ENCODE peak calls at places on chromosomes 7 and 10, in eight cellular contexts. Y, F, L, V, Q, O, Z and N are unnamed samples.

GRCh38 chr10:75431180-75432111 is at the start of gene LRMDA:
- DNase-seq in Y (peak), O (no peak), F (no peak), V (peak), L (peak), Z (no peak), Q (no peak), N (no peak)

GRCh38 chr10:96478317-96478716 is 35.4 kb downstream of the TLL2 start:
- DNase-seq in Z (no peak), L (no peak), F (no peak), O (no peak), Q (no peak), V (no peak), Y (no peak), N (no peak)

GRCh38 chr10:80279146-80279545 is 10.3 kb downstream of the MAT1A start:
- DNase-seq in O (no peak), V (no peak), Q (no peak), Y (no peak), L (no peak), Z (no peak), F (no peak), N (no peak)

GRCh38 chr7:29255199-29255838 is 60.7 kb downstream of the CHN2 start:
- DNase-seq in F (no peak), O (no peak), L (no peak), Q (no peak), Y (no peak), V (no peak), Z (no peak), N (no peak)

GRCh38 chr7:2520808-2521146 is 1.2 kb downstream of the LFNG start:
- DNase-seq in Y (no peak), F (no peak), V (no peak), O (no peak), Q (no peak), L (no peak), Z (no peak), N (no peak)

GRCh38 chr10:1625731-1626130 is 111.6 kb downstream of the ADARB2 start:
- DNase-seq in Q (no peak), L (no peak), Z (no peak), O (no peak), F (no peak), Y (no peak), V (no peak), N (no peak)

GRCh38 chr10:93712593-93712992 is 10.2 kb upstream of the FRA10AC1 start:
- DNase-seq in O (no peak), L (no peak), Z (no peak), F (no peak), Q (no peak), V (no peak), Y (no peak), N (no peak)

GRCh38 chr10:70976063-70976462 is 87.7 kb upstream of the PCBD1 start:
- DNase-seq in L (no peak), Q (no peak), O (no peak), Z (no peak), F (no peak), V (no peak), Y (no peak), N (no peak)

GRCh38 chr7:54802841-54803240 is 43.8 kb upstream of the SEC61G start:
- DNase-seq in Y (no peak), Q (no peak), Z (no peak), F (no peak), L (no peak), O (peak), V (peak), N (no peak)

GRCh38 chr10:62817120-62817762 is 1.1 kb upstream of the EGR2 start:
- DNase-seq in Z (no peak), Y (peak), Q (no peak), F (peak), L (peak), V (peak), O (peak), N (peak)

GRCh38 chr10:53899463-53899862 is 901.6 kb downstream of the PCDH15 start:
- DNase-seq in F (no peak), Z (no peak), L (no peak), O (no peak), V (no peak), Q (no peak), Y (no peak), N (no peak)

GRCh38 chr10:132524443-132525285 is 12.9 kb upstream of the INPP5A start:
- DNase-seq in Q (no peak), F (no peak), O (no peak), V (no peak), Y (peak), Z (no peak), L (peak), N (no peak)

GRCh38 chr7:512541-513311 is 6.9 kb downstream of the PDGFA start:
- DNase-seq in Y (peak), Z (no peak), V (no peak), Q (no peak), O (no peak), L (no peak), F (no peak), N (no peak)

GRCh38 chr10:132542086-132542775 is 4.6 kb downstream of the INPP5A start:
- DNase-seq in L (peak), Y (no peak), F (no peak), V (no peak), Q (peak), O (no peak), Z (no peak), N (no peak)

GRCh38 chr7:121475806-121476205 is 79.7 kb upstream of the FAM3C start:
- DNase-seq in Z (no peak), F (no peak), O (no peak), Q (no peak), Y (peak), V (peak), L (peak), N (no peak)

GRCh38 chr7:106421181-106421762 is 136.5 kb upstream of the NAMPT start:
- DNase-seq in L (peak), O (peak), Q (no peak), Z (peak), F (peak), Y (peak), V (peak), N (no peak)

GRCh38 chr10:118439824-118440223 is 97.7 kb upstream of the FAM204A start:
- DNase-seq in Z (no peak), V (no peak), L (no peak), O (no peak), Q (no peak), Y (no peak), F (no peak), N (no peak)

GRCh38 chr7:29207469-29207868 is 12.9 kb downstream of the CHN2 start:
- DNase-seq in Y (no peak), O (no peak), Z (no peak), F (no peak), Q (no peak), L (no peak), V (peak), N (no peak)

GRCh38 chr7:91710896-91711295 is 169.6 kb downstream of the MTERF1 start:
- DNase-seq in O (no peak), L (no peak), Y (no peak), Q (no peak), F (no peak), Z (no peak), V (no peak), N (no peak)

GRCh38 chr7:115133248-115133647 is 211.4 kb downstream of the MDFIC start:
- DNase-seq in Z (no peak), Q (no peak), F (no peak), O (no peak), V (no peak), L (no peak), Y (no peak), N (no peak)

GRCh38 chr10:133185421-133185820 is 25.4 kb downstream of the KNDC1 start:
- DNase-seq in O (no peak), Z (no peak), V (no peak), Q (no peak), F (no peak), Y (no peak), L (no peak), N (no peak)

GRCh38 chr10:29438271-29438670 is 149.4 kb downstream of the LYZL1 start:
- DNase-seq in Q (no peak), V (no peak), O (peak), Y (no peak), L (no peak), F (no peak), Z (no peak), N (no peak)

GRCh38 chr7:42107484-42107883 is 129.5 kb downstream of the GLI3 start:
- DNase-seq in Q (no peak), V (peak), Z (no peak), Y (no peak), O (no peak), L (no peak), F (peak), N (no peak)

GRCh38 chr10:60573342-60573741 is 183.7 kb upstream of the ANK3 start:
- DNase-seq in V (no peak), Y (no peak), L (no peak), F (no peak), Q (no peak), O (no peak), Z (no peak), N (no peak)

GRCh38 chr10:23439452-23439919 is 611 bp downstream of the OTUD1 start:
- DNase-seq in F (no peak), V (peak), Y (peak), O (no peak), L (peak), Q (peak), Z (no peak), N (no peak)

DNA sequence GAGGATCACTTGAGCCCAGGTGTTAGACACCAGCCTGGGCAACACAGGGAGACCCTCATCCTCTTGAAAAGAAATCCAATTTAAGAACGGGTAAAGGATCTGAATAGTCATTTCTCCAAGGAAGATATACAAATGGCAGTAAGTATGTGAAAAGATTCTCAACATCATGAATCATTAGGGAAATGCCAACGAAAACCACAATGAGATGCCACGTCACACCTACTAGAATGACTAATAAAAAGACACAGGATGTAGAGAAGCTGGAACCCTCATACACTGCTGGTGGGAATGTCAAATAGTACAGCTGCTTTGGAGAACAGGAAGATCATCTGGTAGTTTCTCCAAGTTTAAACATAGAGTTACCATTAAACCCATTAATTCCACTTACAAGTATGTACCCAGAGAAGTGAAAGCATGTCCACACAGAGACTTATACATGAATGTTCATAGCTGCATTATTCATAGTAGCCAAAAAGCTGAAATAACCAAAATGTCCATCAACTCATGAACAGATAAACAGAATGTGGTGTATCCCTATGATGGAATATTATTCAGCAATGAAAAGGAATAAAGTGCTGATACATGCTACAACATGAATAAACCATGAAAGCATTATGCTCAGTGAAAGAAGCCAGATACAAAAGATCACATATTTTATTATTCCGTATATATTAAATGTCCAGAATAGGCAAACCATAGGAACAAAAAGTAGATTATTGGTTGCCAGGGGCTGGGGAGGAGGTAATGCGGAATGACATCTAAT is 13.1 kb upstream of the ZMIZ2 start:
- DNase-seq in Y (no peak), Z (peak), Q (no peak), O (peak), F (no peak), L (no peak), V (peak), N (no peak)
- TF ChIP-seq CTCF in Y (no peak), Z (no peak), Q (no peak), O (peak), F (no peak), L (no peak), V (no peak), N (no peak)

GRCh38 chr7:87624628-87625027 is 3.6 kb upstream of the RUNDC3B start:
- DNase-seq in Z (no peak), O (no peak), Q (no peak), F (no peak), Y (no peak), V (no peak), L (no peak), N (no peak)
- TF ChIP-seq CTCF in Z (no peak), O (no peak), Q (no peak), F (no peak), Y (no peak), V (no peak), L (peak), N (peak)

GRCh38 chr7:21261627-21262564 is 166.0 kb upstream of the SP4 start:
- DNase-seq in O (peak), Q (no peak), L (no peak), V (peak), F (no peak), Z (no peak), Y (no peak), N (peak)
- TF ChIP-seq CTCF in O (peak), Q (peak), L (peak), V (peak), F (no peak), Z (peak), Y (peak), N (peak)

DNA sequence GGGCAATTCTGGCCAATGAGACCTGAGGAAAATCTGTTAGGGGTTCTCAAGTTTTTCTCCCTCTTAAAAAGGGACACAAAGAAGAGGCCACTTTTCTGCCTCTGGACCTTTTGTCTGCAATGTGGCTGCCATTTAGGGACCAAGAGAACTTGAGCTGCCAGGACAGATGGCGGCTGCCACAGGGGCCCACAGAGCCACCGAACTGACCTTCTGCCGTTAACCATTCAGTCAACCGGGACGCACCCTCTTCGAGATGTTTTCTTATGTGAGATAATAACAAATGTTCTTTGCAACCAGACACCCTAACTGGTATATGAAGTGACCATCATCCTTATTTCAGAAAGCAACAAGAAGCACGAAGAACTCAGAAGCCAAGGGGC is 29.2 kb downstream of the GSDME start:
- DNase-seq in L (no peak), Q (no peak), Y (no peak), Z (no peak), F (no peak), V (no peak), O (no peak), N (no peak)
- TF ChIP-seq CTCF in L (no peak), Q (no peak), Y (no peak), Z (no peak), F (no peak), V (no peak), O (no peak), N (no peak)

GRCh38 chr7:98811299-98811698 is 58.5 kb downstream of the TMEM130 start:
- DNase-seq in V (no peak), L (no peak), O (no peak), Y (no peak), F (no peak), Q (no peak), Z (no peak), N (no peak)
- TF ChIP-seq CTCF in V (no peak), L (no peak), O (no peak), Y (no peak), F (no peak), Q (no peak), Z (no peak), N (no peak)